ENCODE peak calls at places on chromosome 20, in six cellular contexts. One of them, this sample, is unnamed.

GRCh38 chr20:46285072-46285471 is 23.2 kb downstream of the CDH22 start:
- DNase-seq in HepG2: no peak
- DNase-seq in SK-N-SH: no peak
- DNase-seq in HCT116: no peak
- DNase-seq in K562: no peak
- DNase-seq in H1: no peak
- DNase-seq in this sample: no peak

GRCh38 chr20:59253779-59254319 is 46.6 kb upstream of the EDN3 start:
- DNase-seq in HepG2: no peak
- DNase-seq in K562: no peak
- DNase-seq in H1: no peak
- DNase-seq in SK-N-SH: peak
- DNase-seq in HCT116: no peak
- DNase-seq in this sample: no peak

GRCh38 chr20:51569815-51570741 is 27.6 kb upstream of the NFATC2 start:
- DNase-seq in K562: no peak
- DNase-seq in HCT116: no peak
- DNase-seq in HepG2: peak
- DNase-seq in H1: no peak
- DNase-seq in SK-N-SH: no peak
- DNase-seq in this sample: no peak

GRCh38 chr20:32672982-32673727 is 586 bp downstream of the C20orf203 start:
- DNase-seq in K562: no peak
- DNase-seq in HepG2: no peak
- DNase-seq in HCT116: no peak
- DNase-seq in SK-N-SH: no peak
- DNase-seq in H1: no peak
- DNase-seq in this sample: no peak

GRCh38 chr20:58705525-58705924 is 12.9 kb downstream of the NPEPL1 start:
- DNase-seq in K562: no peak
- DNase-seq in H1: no peak
- DNase-seq in HCT116: no peak
- DNase-seq in SK-N-SH: peak
- DNase-seq in HepG2: no peak
- DNase-seq in this sample: no peak

GRCh38 chr20:53364617-53365016 is 229.0 kb downstream of the ZNF217 start:
- DNase-seq in K562: no peak
- DNase-seq in HepG2: no peak
- DNase-seq in H1: no peak
- DNase-seq in HCT116: no peak
- DNase-seq in SK-N-SH: no peak
- DNase-seq in this sample: no peak

GRCh38 chr20:21234816-21235215 is 68.3 kb upstream of the XRN2 start:
- DNase-seq in HepG2: no peak
- DNase-seq in K562: no peak
- DNase-seq in SK-N-SH: no peak
- DNase-seq in H1: no peak
- DNase-seq in HCT116: no peak
- DNase-seq in this sample: no peak

GRCh38 chr20:51481311-51481997 is 61.1 kb downstream of the NFATC2 start:
- DNase-seq in HCT116: no peak
- DNase-seq in SK-N-SH: no peak
- DNase-seq in K562: no peak
- DNase-seq in H1: no peak
- DNase-seq in HepG2: no peak
- DNase-seq in this sample: no peak

GRCh38 chr20:4320284-4320683 is 304.9 kb upstream of the RNF24 start:
- DNase-seq in H1: no peak
- DNase-seq in SK-N-SH: no peak
- DNase-seq in K562: no peak
- DNase-seq in HepG2: no peak
- DNase-seq in HCT116: no peak
- DNase-seq in this sample: no peak

GRCh38 chr20:48454721-48455490 is 372.9 kb downstream of the PREX1 start:
- DNase-seq in H1: no peak
- DNase-seq in HCT116: no peak
- DNase-seq in SK-N-SH: no peak
- DNase-seq in HepG2: no peak
- DNase-seq in K562: no peak
- DNase-seq in this sample: no peak

GRCh38 chr20:50054626-50055511 is 58.1 kb downstream of the UBE2V1 start:
- DNase-seq in HCT116: no peak
- DNase-seq in K562: no peak
- DNase-seq in HepG2: peak
- DNase-seq in SK-N-SH: peak
- DNase-seq in H1: no peak
- DNase-seq in this sample: no peak

GRCh38 chr20:23632711-23633573 is 4.8 kb downstream of the CST3 start:
- DNase-seq in H1: no peak
- DNase-seq in HCT116: no peak
- DNase-seq in HepG2: no peak
- DNase-seq in SK-N-SH: no peak
- DNase-seq in K562: no peak
- DNase-seq in this sample: no peak

GRCh38 chr20:35465976-35466375 is 10.6 kb downstream of the CEP250 start:
- DNase-seq in H1: no peak
- DNase-seq in K562: no peak
- DNase-seq in HCT116: no peak
- DNase-seq in HepG2: no peak
- DNase-seq in SK-N-SH: no peak
- DNase-seq in this sample: no peak

GRCh38 chr20:364905-365794 is 15.4 kb upstream of the TRIB3 start:
- DNase-seq in HCT116: peak
- DNase-seq in H1: no peak
- DNase-seq in HepG2: peak
- DNase-seq in K562: peak
- DNase-seq in SK-N-SH: no peak
- DNase-seq in this sample: no peak

GRCh38 chr20:21251278-21251677 is 51.9 kb upstream of the XRN2 start:
- DNase-seq in SK-N-SH: no peak
- DNase-seq in HCT116: no peak
- DNase-seq in HepG2: no peak
- DNase-seq in K562: no peak
- DNase-seq in H1: no peak
- DNase-seq in this sample: no peak

GRCh38 chr20:19937651-19938420 is 79.3 kb upstream of the NAA20 start:
- DNase-seq in SK-N-SH: no peak
- DNase-seq in K562: no peak
- DNase-seq in HepG2: no peak
- DNase-seq in H1: no peak
- DNase-seq in HCT116: no peak
- DNase-seq in this sample: peak

GRCh38 chr20:46230811-46231282 is 77.5 kb downstream of the CDH22 start:
- DNase-seq in HepG2: peak
- DNase-seq in HCT116: no peak
- DNase-seq in SK-N-SH: no peak
- DNase-seq in H1: peak
- DNase-seq in K562: peak
- DNase-seq in this sample: no peak

GRCh38 chr20:38290829-38291581 is 13.0 kb upstream of the BPI start:
- DNase-seq in HepG2: peak
- DNase-seq in SK-N-SH: peak
- DNase-seq in K562: peak
- DNase-seq in HCT116: no peak
- DNase-seq in H1: peak
- DNase-seq in this sample: no peak
- TF ChIP-seq JUND in HepG2: no peak
- TF ChIP-seq JUND in SK-N-SH: no peak
- TF ChIP-seq JUND in K562: no peak
- TF ChIP-seq JUND in HCT116: no peak
- TF ChIP-seq JUND in H1: peak
- TF ChIP-seq JUND in this sample: no peak

GRCh38 chr20:38049800-38050199 is 16.3 kb downstream of the RPRD1B start:
- DNase-seq in SK-N-SH: no peak
- DNase-seq in HCT116: no peak
- DNase-seq in H1: no peak
- DNase-seq in K562: no peak
- DNase-seq in HepG2: peak
- DNase-seq in this sample: no peak
- H3K9ac ChIP-seq in SK-N-SH: no peak
- H3K9ac ChIP-seq in HCT116: no peak
- H3K9ac ChIP-seq in H1: no peak
- H3K9ac ChIP-seq in K562: no peak
- H3K9ac ChIP-seq in HepG2: no peak
- H3K9ac ChIP-seq in this sample: no peak

GRCh38 chr20:43900496-43900895 is 14.2 kb upstream of the TOX2 start:
- DNase-seq in H1: no peak
- DNase-seq in K562: no peak
- DNase-seq in HepG2: no peak
- DNase-seq in SK-N-SH: no peak
- DNase-seq in HCT116: no peak
- DNase-seq in this sample: no peak

GRCh38 chr20:43904778-43905177 is 9.9 kb upstream of the TOX2 start:
- DNase-seq in HepG2: no peak
- DNase-seq in H1: no peak
- DNase-seq in K562: no peak
- DNase-seq in HCT116: no peak
- DNase-seq in SK-N-SH: no peak
- DNase-seq in this sample: no peak

GRCh38 chr20:43906505-43907034 is 8.1 kb upstream of the TOX2 start:
- DNase-seq in HCT116: no peak
- DNase-seq in SK-N-SH: no peak
- DNase-seq in H1: no peak
- DNase-seq in HepG2: no peak
- DNase-seq in K562: no peak
- DNase-seq in this sample: no peak

GRCh38 chr20:43901296-43901695 is 13.4 kb upstream of the TOX2 start:
- DNase-seq in K562: no peak
- DNase-seq in HepG2: no peak
- DNase-seq in H1: no peak
- DNase-seq in SK-N-SH: no peak
- DNase-seq in HCT116: no peak
- DNase-seq in this sample: no peak

DNA sequence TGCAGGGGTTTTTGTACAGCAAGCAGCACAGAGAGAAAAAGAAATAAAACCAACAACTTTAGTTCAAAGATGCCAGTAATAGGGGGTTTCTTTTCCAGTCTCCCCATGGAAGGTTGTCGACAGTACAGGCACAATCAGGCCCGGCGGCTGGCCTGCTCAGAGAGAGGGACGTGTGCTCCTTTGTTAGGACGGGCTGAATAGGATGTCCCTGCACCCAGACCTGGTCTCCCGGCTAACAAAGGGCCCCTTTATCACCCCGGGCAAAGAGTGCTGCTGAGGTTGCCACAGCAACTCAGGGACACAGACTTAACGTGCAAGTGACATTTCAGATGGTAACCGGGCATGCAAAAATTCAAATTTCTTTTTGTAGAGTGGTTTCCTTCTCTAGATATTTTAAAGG is 10.5 kb upstream of the TOX2 start:
- DNase-seq in SK-N-SH: peak
- DNase-seq in H1: no peak
- DNase-seq in HepG2: peak
- DNase-seq in K562: no peak
- DNase-seq in HCT116: no peak
- DNase-seq in this sample: no peak
- TF ChIP-seq JUND in SK-N-SH: no peak
- TF ChIP-seq JUND in H1: no peak
- TF ChIP-seq JUND in HepG2: no peak
- TF ChIP-seq JUND in K562: no peak
- TF ChIP-seq JUND in HCT116: no peak
- TF ChIP-seq JUND in this sample: no peak

GRCh38 chr20:25247666-25248500 is at the start of gene PYGB:
- DNase-seq in H1: peak
- DNase-seq in SK-N-SH: peak
- DNase-seq in K562: peak
- DNase-seq in HCT116: peak
- DNase-seq in HepG2: peak
- DNase-seq in this sample: peak

GRCh38 chr20:25247100-25247665 is 702 bp upstream of the PYGB start:
- DNase-seq in HepG2: peak
- DNase-seq in SK-N-SH: peak
- DNase-seq in H1: peak
- DNase-seq in K562: peak
- DNase-seq in HCT116: peak
- DNase-seq in this sample: no peak

GRCh38 chr20:25250508-25250907 is 2.6 kb downstream of the PYGB start:
- DNase-seq in K562: no peak
- DNase-seq in SK-N-SH: no peak
- DNase-seq in H1: no peak
- DNase-seq in HCT116: no peak
- DNase-seq in HepG2: no peak
- DNase-seq in this sample: no peak

GRCh38 chr20:25249198-25249931 is 1.5 kb downstream of the PYGB start:
- DNase-seq in HCT116: no peak
- DNase-seq in HepG2: no peak
- DNase-seq in H1: no peak
- DNase-seq in K562: no peak
- DNase-seq in SK-N-SH: peak
- DNase-seq in this sample: no peak

DNA sequence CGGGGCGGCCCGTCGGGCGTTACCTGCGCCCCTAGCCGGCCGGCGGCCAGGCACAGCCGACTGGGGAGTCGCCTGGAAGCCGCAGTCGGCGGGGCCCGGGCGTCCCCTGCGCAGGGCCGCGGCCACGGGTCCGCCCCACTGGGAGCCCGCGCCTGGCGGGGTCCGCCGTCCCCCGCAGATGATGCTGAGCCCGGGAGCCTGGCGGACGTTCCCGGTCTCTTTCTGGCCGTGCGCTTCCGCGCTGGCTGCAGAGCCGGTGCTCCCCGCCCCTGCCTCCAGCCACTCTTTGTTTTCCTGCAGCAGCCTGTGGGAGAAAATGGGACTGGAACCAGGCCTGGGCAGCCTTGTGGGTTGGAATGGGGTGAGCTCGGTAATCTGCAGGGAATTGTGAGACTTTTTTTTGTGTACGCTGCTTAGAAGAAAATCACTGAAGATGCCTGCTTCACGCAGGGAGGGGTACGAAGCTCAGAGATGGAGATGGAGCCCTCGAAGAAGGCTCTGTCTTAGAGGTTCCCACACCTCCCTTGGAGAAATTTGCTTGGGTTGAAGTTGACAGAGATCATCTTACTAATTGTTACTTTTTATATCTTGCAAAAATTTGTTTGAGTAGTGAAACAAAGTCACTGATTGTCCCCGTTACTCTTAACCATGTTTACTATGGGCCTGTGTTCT is 752 bp downstream of the PYGB start:
- DNase-seq in HepG2: no peak
- DNase-seq in HCT116: no peak
- DNase-seq in K562: peak
- DNase-seq in SK-N-SH: peak
- DNase-seq in H1: no peak
- DNase-seq in this sample: no peak
- H3K9ac ChIP-seq in HepG2: peak
- H3K9ac ChIP-seq in HCT116: peak
- H3K9ac ChIP-seq in K562: peak
- H3K9ac ChIP-seq in SK-N-SH: peak
- H3K9ac ChIP-seq in H1: peak
- H3K9ac ChIP-seq in this sample: peak